ENCODE peak calls at places on chromosomes 2 and 18, in four cellular contexts. G is ascending aorta, Z is endodermal cell, B is astrocyte of the cerebellum. A is an unnamed sample.

GRCh38 chr2:9287400-9288059 is 80.9 kb downstream of the ASAP2 start:
- DNase-seq in G (peak), Z (no peak), B (peak), A (no peak)

GRCh38 chr2:232941912-232942595 is 71.0 kb downstream of the NGEF start:
- DNase-seq in G (no peak), Z (no peak), B (no peak), A (no peak)

GRCh38 chr2:30417253-30417652 is 29.8 kb upstream of the LCLAT1 start:
- DNase-seq in G (no peak), Z (no peak), B (no peak), A (no peak)

GRCh38 chr2:65800998-65801397 is 368.6 kb upstream of the SPRED2 start:
- DNase-seq in G (no peak), Z (peak), B (no peak), A (no peak)

GRCh38 chr2:216344206-216344957 is 27.9 kb downstream of the MARCHF4 start:
- DNase-seq in G (no peak), Z (peak), B (no peak), A (no peak)

GRCh38 chr18:23231340-23232021 is 96.2 kb downstream of the CABLES1 start:
- DNase-seq in G (peak), Z (no peak), B (peak), A (peak)

GRCh38 chr2:230939066-230939591 is 14.1 kb upstream of the GPR55 start:
- DNase-seq in G (peak), Z (peak), B (no peak), A (no peak)

GRCh38 chr2:136255648-136256461 is 137.9 kb upstream of the CXCR4 start:
- DNase-seq in G (no peak), Z (no peak), B (no peak), A (no peak)

GRCh38 chr2:163778045-163778753 is 42.4 kb upstream of the FIGN start:
- DNase-seq in G (peak), Z (no peak), B (peak), A (no peak)

GRCh38 chr2:52312488-52312887 is 1280.6 kb upstream of the NRXN1 start:
- DNase-seq in G (no peak), Z (no peak), B (no peak), A (no peak)

GRCh38 chr2:13121096-13121495 is 404.4 kb downstream of the TRIB2 start:
- DNase-seq in G (no peak), Z (no peak), B (no peak), A (no peak)

GRCh38 chr2:75276093-75277055 is 77.1 kb upstream of the TACR1 start:
- DNase-seq in G (no peak), Z (peak), B (peak), A (no peak)

GRCh38 chr18:9348079-9348671 is 13.6 kb downstream of the TWSG1 start:
- DNase-seq in G (no peak), Z (no peak), B (peak), A (no peak)

GRCh38 chr2:205280630-205281225 is 401.6 kb upstream of the NRP2 start:
- DNase-seq in G (no peak), Z (no peak), B (no peak), A (no peak)

GRCh38 chr2:64698668-64699444 is 45.1 kb upstream of the SERTAD2 start:
- DNase-seq in G (no peak), Z (no peak), B (peak), A (peak)

GRCh38 chr2:46716806-46717732 is 198.5 kb downstream of the MCFD2 start:
- DNase-seq in G (no peak), Z (no peak), B (peak), A (no peak)

GRCh38 chr2:6934758-6935638 is 17.8 kb downstream of the RNF144A start:
- DNase-seq in G (no peak), Z (peak), B (no peak), A (no peak)

GRCh38 chr2:48912110-48912509 is 156.6 kb upstream of the LHCGR start:
- DNase-seq in G (no peak), Z (no peak), B (no peak), A (no peak)

GRCh38 chr2:23828986-23829385 is 97.9 kb downstream of the ATAD2B start:
- DNase-seq in G (no peak), Z (no peak), B (no peak), A (no peak)

GRCh38 chr2:40364143-40364903 is 87.6 kb downstream of the SLC8A1 start:
- DNase-seq in G (no peak), Z (no peak), B (no peak), A (no peak)

GRCh38 chr18:36539674-36540073 is 242.2 kb downstream of the FHOD3 start:
- DNase-seq in G (no peak), Z (no peak), B (no peak), A (no peak)

GRCh38 chr2:236165491-236166156 is 2.6 kb downstream of the GBX2 start:
- DNase-seq in G (no peak), Z (no peak), B (no peak), A (no peak)

GRCh38 chr2:70801607-70802263 is 11.3 kb upstream of the FIGLA start:
- DNase-seq in G (no peak), Z (no peak), B (no peak), A (no peak)

GRCh38 chr2:59413751-59414570 is 1139.5 kb downstream of the BCL11A start:
- DNase-seq in G (no peak), Z (no peak), B (no peak), A (no peak)

GRCh38 chr2:230687498-230687897 is 25.1 kb upstream of the CAB39 start:
- DNase-seq in G (no peak), Z (no peak), B (no peak), A (no peak)

GRCh38 chr2:46684661-46685060 is 205.3 kb downstream of the TMEM247 start:
- DNase-seq in G (no peak), Z (no peak), B (no peak), A (no peak)

GRCh38 chr18:44592639-44593038 is 88.0 kb upstream of the SETBP1 start:
- DNase-seq in G (peak), Z (no peak), B (no peak), A (no peak)

GRCh38 chr2:9811679-9812511 is 31.4 kb upstream of the TAF1B start:
- DNase-seq in G (peak), Z (no peak), B (no peak), A (no peak)

GRCh38 chr2:62398295-62398855 is 107.6 kb downstream of the TMEM17 start:
- DNase-seq in G (no peak), Z (no peak), B (no peak), A (no peak)

GRCh38 chr2:176997074-176997791 is 215.4 kb upstream of the HNRNPA3 start:
- DNase-seq in G (no peak), Z (no peak), B (peak), A (peak)

GRCh38 chr18:68102117-68102516 is 585.6 kb upstream of the DSEL start:
- DNase-seq in G (no peak), Z (no peak), B (no peak), A (no peak)

GRCh38 chr18:9722691-9723090 is 14.6 kb downstream of the RAB31 start:
- DNase-seq in G (no peak), Z (peak), B (no peak), A (no peak)

GRCh38 chr2:55420901-55421300 is 1.2 kb upstream of the CCDC88A start:
- DNase-seq in G (no peak), Z (no peak), B (no peak), A (no peak)

GRCh38 chr2:100802076-100802475 is 17.9 kb upstream of the NPAS2 start:
- DNase-seq in G (no peak), Z (no peak), B (peak), A (no peak)

GRCh38 chr2:189287982-189288494 is 108.5 kb upstream of the COL5A2 start:
- DNase-seq in G (no peak), Z (no peak), B (peak), A (no peak)

GRCh38 chr2:184730288-184730687 is 132.0 kb downstream of the ZNF804A start:
- DNase-seq in G (no peak), Z (no peak), B (no peak), A (no peak)

GRCh38 chr2:215793747-215794595 is 219.4 kb downstream of the MREG start:
- DNase-seq in G (peak), Z (no peak), B (peak), A (no peak)

GRCh38 chr2:27356056-27356381 is 545 bp downstream of the GTF3C2 start:
- DNase-seq in G (peak), Z (peak), B (no peak), A (peak)
- TF ChIP-seq CTCF in G (no peak), Z (no peak), B (no peak), A (no peak)

GRCh38 chr2:180614776-180615175 is 365.6 kb upstream of the UBE2E3 start:
- DNase-seq in G (no peak), Z (no peak), B (no peak), A (no peak)

GRCh38 chr2:180622122-180622918 is 358.1 kb upstream of the UBE2E3 start:
- DNase-seq in G (no peak), Z (no peak), B (peak), A (no peak)

GRCh38 chr2:180621366-180621765 is 359.0 kb upstream of the UBE2E3 start:
- DNase-seq in G (no peak), Z (no peak), B (no peak), A (no peak)

DNA sequence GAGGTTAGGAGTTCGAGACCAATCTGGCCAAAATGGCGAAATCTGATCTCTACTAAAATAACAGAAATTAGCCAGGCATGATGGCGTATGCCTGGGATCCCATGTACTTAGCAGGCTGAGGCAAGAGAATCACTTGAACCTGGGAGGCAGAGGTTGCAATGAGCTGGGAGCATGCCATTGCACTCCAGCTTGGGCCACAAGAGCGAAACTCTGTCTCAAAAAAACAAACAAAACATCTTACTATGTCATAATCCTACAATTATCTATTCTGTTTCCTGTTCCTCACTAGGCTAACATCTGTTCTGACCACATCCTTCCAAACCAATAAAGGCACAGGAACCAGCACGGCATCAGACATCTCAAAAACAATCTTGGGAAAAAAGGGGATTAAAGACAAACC is 361.8 kb upstream of the UBE2E3 start:
- DNase-seq in G (no peak), Z (no peak), B (no peak), A (no peak)
- TF ChIP-seq CTCF in G (no peak), Z (no peak), B (no peak), A (no peak)

GRCh38 chr2:67733517-67733916 is 329.3 kb downstream of the C1D start:
- DNase-seq in G (no peak), Z (peak), B (no peak), A (no peak)
- TF ChIP-seq CTCF in G (no peak), Z (peak), B (peak), A (peak)

GRCh38 chr2:191728710-191729597 is 51.0 kb downstream of the NABP1 start:
- DNase-seq in G (no peak), Z (no peak), B (no peak), A (no peak)
- TF ChIP-seq CTCF in G (no peak), Z (peak), B (peak), A (no peak)

GRCh38 chr2:210478661-210479060 is 2.1 kb upstream of the LANCL1 start:
- DNase-seq in G (no peak), Z (no peak), B (no peak), A (no peak)
- TF ChIP-seq CTCF in G (no peak), Z (no peak), B (no peak), A (no peak)

DNA sequence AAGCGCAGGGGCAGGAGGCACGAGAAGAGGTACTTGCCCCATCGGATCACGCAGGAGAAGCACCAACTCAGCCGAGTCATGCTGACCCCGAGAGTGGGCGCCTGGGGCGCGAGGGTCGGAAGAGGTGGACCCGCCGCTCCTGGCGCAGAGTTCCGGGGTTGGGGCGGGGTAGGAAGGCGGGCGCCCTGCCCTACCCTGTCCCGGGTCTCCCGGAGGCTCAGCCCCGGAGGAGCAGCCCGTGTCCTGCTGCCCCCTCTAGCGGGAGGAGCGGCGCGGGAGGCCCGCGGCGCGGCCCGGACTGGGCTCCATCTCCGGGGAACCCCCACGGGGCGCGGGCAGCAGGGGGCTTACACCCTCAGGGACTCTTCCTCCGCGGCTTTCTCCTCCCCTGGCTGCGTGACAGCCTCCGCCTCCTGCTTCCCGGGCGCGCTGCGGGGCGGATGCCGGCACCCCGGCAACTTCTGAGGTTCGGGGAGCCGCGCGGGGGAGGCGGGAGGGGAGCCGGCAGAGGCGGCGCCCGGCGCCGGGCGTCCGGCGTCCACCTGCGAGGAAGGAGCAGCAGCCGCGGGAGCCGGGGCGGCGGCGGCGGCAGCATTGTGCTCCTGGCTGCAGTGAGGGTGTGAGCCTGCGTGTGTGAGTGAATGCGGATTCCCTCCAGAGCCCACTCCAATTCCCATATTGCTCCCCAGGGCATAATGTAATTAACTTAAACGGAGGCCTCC is 7.5 kb upstream of the TNS1 start:
- DNase-seq in G (peak), Z (peak), B (no peak), A (no peak)
- TF ChIP-seq CTCF in G (peak), Z (peak), B (peak), A (peak)